ENCODE peak calls at places on chromosomes 4 and X, in six cellular contexts. C is NCI-H1436, S is cerebellum, Z is NCI-H510A, L is heart right ventricle, P is NCI-H2081. Y is an unnamed sample.

GRCh38 chrX:153769158-153769864 is 5.3 kb downstream of the PLXNB3 start:
- DNase-seq in C (no peak), S (no peak), Z (no peak), L (no peak), P (no peak), Y (no peak)

GRCh38 chrX:318068-318738 is 393 bp downstream of the GTPBP6 start:
- DNase-seq in C (no peak), S (peak; percentile 96), Z (no peak), L (peak; percentile 98), P (no peak), Y (peak; percentile 94)

GRCh38 chr4:142079951-142080350 is 443.6 kb downstream of the IL15 start:
- DNase-seq in C (no peak), S (no peak), Z (no peak), L (no peak), P (no peak), Y (no peak)

GRCh38 chrX:103153661-103154060 is 60.7 kb upstream of the NXF3 start:
- DNase-seq in C (no peak), S (no peak), Z (no peak), L (no peak), P (no peak), Y (no peak)

GRCh38 chr4:82431026-82431745 is 796 bp downstream of the ENOPH1 start:
- DNase-seq in C (peak; percentile 34), S (peak; percentile 19), Z (peak; percentile 45), L (no peak), P (peak; percentile 41), Y (no peak)

GRCh38 chr4:79851625-79852304 is 221.3 kb downstream of the ANTXR2 start:
- DNase-seq in C (no peak), S (no peak), Z (no peak), L (no peak), P (no peak), Y (no peak)

GRCh38 chr4:98938386-98938785 is 9.5 kb upstream of the EIF4E start:
- DNase-seq in C (no peak), S (no peak), Z (no peak), L (no peak), P (no peak), Y (no peak)

GRCh38 chr4:41887821-41888699 is 47.2 kb upstream of the TMEM33 start:
- DNase-seq in C (no peak), S (no peak), Z (no peak), L (no peak), P (peak; percentile 48), Y (no peak)

GRCh38 chr4:3009422-3009821 is 46.1 kb downstream of the GRK4 start:
- DNase-seq in C (no peak), S (no peak), Z (no peak), L (no peak), P (no peak), Y (no peak)

GRCh38 chr4:86294883-86295282 is 65.0 kb downstream of the MAPK10 start:
- DNase-seq in C (no peak), S (no peak), Z (no peak), L (no peak), P (no peak), Y (no peak)

GRCh38 chrX:17743913-17744312 is 6.6 kb downstream of the SCML1 start:
- DNase-seq in C (no peak), S (no peak), Z (no peak), L (no peak), P (no peak), Y (no peak)

GRCh38 chr4:86741841-86742240 is 107.3 kb downstream of the SLC10A6 start:
- DNase-seq in C (no peak), S (no peak), Z (no peak), L (no peak), P (no peak), Y (no peak)

GRCh38 chr4:106315476-106315967 is 487 bp downstream of the TBCK start:
- DNase-seq in C (peak; percentile 59), S (no peak), Z (no peak), L (no peak), P (no peak), Y (no peak)

GRCh38 chr4:142043509-142043908 is 407.1 kb downstream of the IL15 start:
- DNase-seq in C (no peak), S (no peak), Z (no peak), L (no peak), P (no peak), Y (no peak)

GRCh38 chrX:47643926-47644325 is 6.4 kb downstream of the ELK1 start:
- DNase-seq in C (no peak), S (peak; percentile 24), Z (no peak), L (no peak), P (no peak), Y (no peak)

GRCh38 chr4:2250003-2250763 is 8.3 kb upstream of the HAUS3 start:
- DNase-seq in C (no peak), S (no peak), Z (no peak), L (no peak), P (no peak), Y (no peak)

GRCh38 chr4:168853770-168854169 is 156.3 kb downstream of the CBR4 start:
- DNase-seq in C (no peak), S (no peak), Z (no peak), L (no peak), P (no peak), Y (no peak)

Y was measured in type B pancreatic cell.